ENCODE peak calls at places on chromosomes 7 and 10, in four cellular contexts. Q is substantia nigra, C is progenitor cell of endocrine pancreas, K is NT2/D1. E is an unnamed sample.

GRCh38 chr10:6530966-6531365 is 49.1 kb downstream of the PRKCQ start:
- DNase-seq in K (peak), C (no peak), Q (no peak), E (no peak)

GRCh38 chr7:28879105-28879504 is 79.0 kb downstream of the TRIL start:
- DNase-seq in K (no peak), Q (no peak), C (no peak), E (no peak)

GRCh38 chr10:8306685-8307364 is 252.3 kb downstream of the GATA3 start:
- DNase-seq in C (no peak), K (no peak), Q (no peak), E (no peak)

GRCh38 chr10:132425029-132425758 is 28.2 kb downstream of the PWWP2B start:
- DNase-seq in C (no peak), Q (no peak), K (no peak), E (no peak)

GRCh38 chr7:170551-171363 is 21.6 kb upstream of the FAM20C start:
- DNase-seq in K (no peak), C (no peak), Q (no peak), E (no peak)

GRCh38 chr7:95607477-95608010 is 11.2 kb upstream of the PDK4 start:
- DNase-seq in C (no peak), Q (no peak), K (no peak), E (no peak)

GRCh38 chr7:20795881-20796280 is 9.2 kb upstream of the SP8 start:
- DNase-seq in C (no peak), Q (no peak), K (no peak), E (no peak)

GRCh38 chr10:122441961-122442360 is 12.5 kb upstream of the ARMS2 start:
- DNase-seq in C (no peak), K (no peak), Q (no peak), E (no peak)

GRCh38 chr10:23613900-23614299 is 175.0 kb downstream of the OTUD1 start:
- DNase-seq in K (no peak), Q (no peak), C (no peak), E (no peak)

GRCh38 chr7:38727184-38727940 is 96.2 kb upstream of the AMPH start:
- DNase-seq in K (no peak), C (no peak), Q (no peak), E (no peak)

GRCh38 chr10:98301664-98302319 is 33.8 kb upstream of the LOXL4 start:
- DNase-seq in C (no peak), K (no peak), Q (no peak), E (no peak)

GRCh38 chr7:150450491-150450992 is at the start of gene GIMAP8:
- DNase-seq in K (no peak), C (no peak), Q (no peak), E (peak)

E was measured in GM12891.